ENCODE peak calls at places on chromosomes 7 and 10, in nine cellular contexts. O is psoas muscle, T is HFFc6, M is GM12865, D is AG09319, S is HFF-Myc, X is spleen, Q is body of pancreas, U is fibroblast of lung. Z is an unnamed sample.

GRCh38 chr7:74480861-74481417 is 27.2 kb downstream of the GTF2IRD1 start:
- DNase-seq in X (peak), O (peak), T (peak), U (peak), Q (peak), M (no peak), D (peak), S (no peak), Z (no peak)

GRCh38 chr7:2654059-2654458 is 22.3 kb downstream of the TTYH3 start:
- DNase-seq in Q (no peak), S (no peak), O (no peak), T (no peak), X (no peak), U (no peak), D (no peak), M (no peak), Z (no peak)

GRCh38 chr10:34959786-34960185 is 130.4 kb downstream of the CUL2 start:
- DNase-seq in T (no peak), O (no peak), M (no peak), X (peak), S (no peak), Q (no peak), D (no peak), U (no peak), Z (no peak)

GRCh38 chr7:45384499-45384898 is 189.7 kb upstream of the ADCY1 start:
- DNase-seq in X (no peak), O (no peak), Q (no peak), M (no peak), S (no peak), D (no peak), T (peak), U (peak), Z (no peak)

GRCh38 chr7:141500608-141501007 is 50.6 kb upstream of the AGK start:
- DNase-seq in O (no peak), U (no peak), D (no peak), T (no peak), Q (no peak), X (no peak), M (no peak), S (no peak), Z (no peak)

GRCh38 chr7:158549176-158549833 is 38.3 kb downstream of the PTPRN2 start:
- DNase-seq in T (no peak), U (no peak), D (no peak), O (peak), S (no peak), X (peak), Q (no peak), M (no peak), Z (no peak)

GRCh38 chr7:12303507-12303906 is 92.4 kb downstream of the TMEM106B start:
- DNase-seq in D (no peak), X (no peak), U (peak), T (no peak), Q (no peak), O (no peak), S (no peak), M (no peak), Z (no peak)

GRCh38 chr10:84838851-84839250 is 510.5 kb downstream of the CCSER2 start:
- DNase-seq in U (no peak), T (no peak), D (no peak), Q (no peak), M (no peak), X (no peak), S (no peak), O (no peak), Z (no peak)

GRCh38 chr7:1297476-1297972 is 64.9 kb downstream of the UNCX start:
- DNase-seq in M (no peak), D (no peak), X (peak), U (no peak), S (no peak), T (no peak), Q (no peak), O (peak), Z (no peak)

GRCh38 chr10:5527332-5528200 is 2.8 kb downstream of the CALML3 start:
- DNase-seq in S (no peak), T (no peak), Q (no peak), D (no peak), M (no peak), U (no peak), X (peak), O (peak), Z (no peak)

GRCh38 chr10:28840202-28840601 is 162.9 kb downstream of the BAMBI start:
- DNase-seq in U (no peak), X (no peak), T (no peak), S (no peak), D (no peak), Q (no peak), M (no peak), O (no peak), Z (no peak)

GRCh38 chr10:75358835-75359421 is 42.6 kb downstream of the ZNF503 start:
- DNase-seq in Q (no peak), O (no peak), X (no peak), D (peak), T (peak), S (no peak), U (peak), M (no peak), Z (no peak)

GRCh38 chr7:132500727-132501410 is 75.4 kb downstream of the PLXNA4 start:
- DNase-seq in U (peak), S (no peak), Q (peak), O (peak), M (no peak), T (no peak), X (peak), D (no peak), Z (no peak)

GRCh38 chr7:143360788-143361551 is 1.5 kb downstream of the FAM131B start:
- DNase-seq in Q (no peak), T (no peak), M (no peak), S (no peak), D (no peak), U (no peak), O (no peak), X (no peak), Z (no peak)

GRCh38 chr10:4061441-4061951 is 276.5 kb upstream of the KLF6 start:
- DNase-seq in Q (no peak), U (peak), S (no peak), D (no peak), X (no peak), M (no peak), T (no peak), O (peak), Z (no peak)

GRCh38 chr7:5294169-5294987 is 11.6 kb downstream of the SLC29A4 start:
- DNase-seq in X (no peak), U (no peak), D (no peak), T (no peak), Q (no peak), M (no peak), O (no peak), S (no peak), Z (no peak)

GRCh38 chr10:78010278-78010677 is 19.0 kb downstream of the POLR3A start:
- DNase-seq in T (no peak), S (no peak), D (no peak), X (no peak), O (no peak), U (no peak), M (no peak), Q (no peak), Z (no peak)

GRCh38 chr7:121076350-121077164 is 88.0 kb downstream of the CPED1 start:
- DNase-seq in U (peak), T (peak), D (no peak), S (peak), M (no peak), O (no peak), Q (no peak), X (no peak), Z (no peak)

GRCh38 chr10:128982179-128982915 is 484.7 kb upstream of the MGMT start:
- DNase-seq in S (no peak), M (no peak), U (no peak), T (no peak), D (no peak), X (peak), Q (no peak), O (no peak), Z (no peak)

GRCh38 chr7:55133630-55134392 is 115.0 kb downstream of the EGFR start:
- DNase-seq in D (peak), T (peak), X (no peak), O (peak), S (peak), M (no peak), Q (no peak), U (peak), Z (no peak)

GRCh38 chr10:123997486-123998196 is 95.8 kb downstream of the CHST15 start:
- DNase-seq in S (peak), O (no peak), D (peak), M (peak), X (peak), T (peak), U (peak), Q (peak), Z (peak)

GRCh38 chr10:371515-371914 is 236.3 kb downstream of the ZMYND11 start:
- DNase-seq in O (no peak), Q (no peak), D (no peak), M (no peak), X (peak), S (no peak), T (no peak), U (no peak), Z (no peak)

GRCh38 chr7:46682841-46683624 is 762.0 kb upstream of the IGFBP3 start:
- DNase-seq in T (peak), Q (no peak), X (no peak), O (no peak), S (peak), D (peak), U (peak), M (peak), Z (no peak)

GRCh38 chr10:70270952-70271351 is 12.9 kb downstream of the NPFFR1 start:
- DNase-seq in X (no peak), D (no peak), O (no peak), U (no peak), Q (no peak), T (no peak), S (no peak), M (peak), Z (no peak)

GRCh38 chr10:18145652-18146051 is 5.4 kb downstream of the CACNB2 start:
- DNase-seq in S (no peak), O (no peak), M (no peak), Q (no peak), X (no peak), D (no peak), T (no peak), U (peak), Z (no peak)

GRCh38 chr7:142835487-142835886 is 19.4 kb upstream of the EPHB6 start:
- DNase-seq in O (no peak), S (no peak), D (no peak), M (no peak), T (no peak), U (no peak), X (no peak), Q (no peak), Z (no peak)

GRCh38 chr7:83427929-83428328 is 221.0 kb downstream of the SEMA3E start:
- DNase-seq in X (no peak), S (no peak), O (no peak), M (no peak), U (peak), Q (no peak), D (no peak), T (no peak), Z (no peak)

GRCh38 chr7:151690597-151690996 is 170.9 kb upstream of the RHEB start:
- DNase-seq in D (no peak), S (no peak), O (no peak), U (peak), X (no peak), Q (no peak), T (peak), M (no peak), Z (no peak)

GRCh38 chr10:805635-806305 is 116.3 kb upstream of the DIP2C start:
- DNase-seq in D (no peak), S (no peak), Q (no peak), U (no peak), T (no peak), X (peak), M (no peak), O (no peak), Z (no peak)

GRCh38 chr7:87312215-87312865 is 33.1 kb upstream of the CROT start:
- DNase-seq in O (no peak), D (peak), U (peak), Q (peak), S (peak), M (peak), X (no peak), T (peak), Z (peak)

GRCh38 chr7:39453743-39454355 is 112.4 kb upstream of the YAE1 start:
- DNase-seq in T (peak), O (no peak), D (peak), U (peak), M (peak), X (no peak), Q (peak), S (peak), Z (peak)

GRCh38 chr10:86535057-86535882 is 13.7 kb upstream of the WAPL start:
- DNase-seq in S (no peak), T (no peak), D (no peak), Q (peak), M (peak), U (peak), X (peak), O (peak), Z (peak)

GRCh38 chr10:122298598-122299301 is 27.7 kb downstream of the BTBD16 start:
- DNase-seq in T (peak), Q (peak), X (peak), S (peak), O (peak), D (peak), U (peak), M (peak), Z (peak)

GRCh38 chr7:64685741-64686140 is 19.8 kb downstream of the ZNF107 start:
- DNase-seq in D (no peak), S (no peak), T (no peak), O (no peak), U (no peak), Q (no peak), M (no peak), X (no peak), Z (no peak)

GRCh38 chr7:50869108-50869716 is 86.5 kb upstream of the GRB10 start:
- DNase-seq in T (peak), U (peak), S (no peak), X (no peak), M (no peak), Q (no peak), O (no peak), D (peak), Z (no peak)

GRCh38 chr7:155412416-155413253 is 45.3 kb upstream of the EN2 start:
- DNase-seq in D (no peak), U (peak), S (peak), T (no peak), Q (peak), O (no peak), M (peak), X (peak), Z (peak)

GRCh38 chr7:155257482-155258232 is 40.0 kb upstream of the INSIG1 start:
- DNase-seq in D (peak), X (no peak), Q (peak), T (no peak), M (no peak), S (no peak), O (peak), U (peak), Z (no peak)

GRCh38 chr10:77801474-77802238 is 124.9 kb downstream of the DLG5 start:
- DNase-seq in U (peak), Q (no peak), X (peak), O (no peak), S (no peak), T (peak), M (peak), D (no peak), Z (no peak)

GRCh38 chr7:101589976-101590662 is 39.0 kb downstream of the MYL10 start:
- DNase-seq in O (no peak), T (no peak), D (no peak), Q (no peak), S (no peak), X (no peak), U (no peak), M (no peak), Z (peak)

GRCh38 chr7:70193514-70193913 is 595.2 kb downstream of the AUTS2 start:
- DNase-seq in T (no peak), U (peak), X (no peak), O (no peak), D (no peak), Q (no peak), M (peak), S (no peak), Z (no peak)
- TF ChIP-seq CTCF in T (peak), U (peak), X (no peak), O (peak), D (no peak), Q (peak), M (peak), S (no peak), Z (peak)

GRCh38 chr7:42940985-42941847 is 9.0 kb downstream of the MRPL32 start:
- DNase-seq in S (peak), M (peak), D (peak), T (peak), X (peak), O (peak), Q (peak), U (peak), Z (peak)
- TF ChIP-seq CTCF in S (peak), M (peak), D (peak), T (peak), X (peak), O (peak), Q (peak), U (peak), Z (peak)

GRCh38 chr10:119504651-119505050 is 37.9 kb downstream of the RGS10 start:
- DNase-seq in S (no peak), M (no peak), U (no peak), Q (no peak), D (no peak), T (no peak), X (peak), O (no peak), Z (no peak)

GRCh38 chr10:119502214-119502613 is 40.3 kb downstream of the RGS10 start:
- DNase-seq in S (no peak), T (no peak), O (no peak), D (no peak), U (no peak), M (no peak), X (peak), Q (no peak), Z (peak)

GRCh38 chr10:119502618-119503155 is 39.8 kb downstream of the RGS10 start:
- DNase-seq in D (no peak), X (peak), M (no peak), T (no peak), O (no peak), S (no peak), U (no peak), Q (no peak), Z (no peak)

GRCh38 chr10:119505131-119505551 is 37.4 kb downstream of the RGS10 start:
- DNase-seq in U (no peak), S (no peak), T (no peak), Q (no peak), M (no peak), O (no peak), X (no peak), D (no peak), Z (no peak)

GRCh38 chr10:119503821-119504220 is 38.7 kb downstream of the RGS10 start:
- DNase-seq in O (no peak), Q (no peak), M (no peak), X (peak), D (no peak), S (no peak), T (no peak), U (no peak), Z (no peak)
- TF ChIP-seq CTCF in O (no peak), Q (no peak), M (no peak), X (no peak), D (no peak), S (no peak), T (no peak), U (no peak), Z (no peak)

GRCh38 chr10:99743841-99744240 is 11.8 kb downstream of the CUTC start:
- DNase-seq in Q (no peak), X (no peak), U (no peak), M (no peak), O (no peak), T (no peak), D (no peak), S (no peak), Z (no peak)
- TF ChIP-seq CTCF in Q (no peak), X (no peak), U (no peak), M (no peak), O (no peak), T (peak), D (no peak), S (no peak), Z (no peak)

GRCh38 chr7:103074519-103075336 is at the start of the genes ARMC10 and FBXL13:
- DNase-seq in T (peak), U (peak), X (peak), D (peak), M (peak), S (peak), O (peak), Q (peak), Z (peak)
- TF ChIP-seq CTCF in T (peak), U (peak), X (peak), D (peak), M (no peak), S (no peak), O (peak), Q (no peak), Z (no peak)